ENCODE peak calls at places on chromosomes 3 and 15, in four cellular contexts. H, Q, O and J are unnamed samples.

GRCh38 chr3:66797916-66798560 is 200.1 kb upstream of the KBTBD8 start:
- DNase-seq in O (no peak), H (no peak), Q (peak), J (peak)

GRCh38 chr3:154148541-154148940 is 27.4 kb downstream of the ARHGEF26 start:
- DNase-seq in O (no peak), Q (no peak), H (no peak), J (no peak)

GRCh38 chr15:79008666-79009065 is 63.8 kb upstream of the CTSH start:
- DNase-seq in H (no peak), Q (peak), O (no peak), J (no peak)

GRCh38 chr3:146161725-146162047 is 702 bp upstream of the PLOD2 start:
- DNase-seq in H (no peak), O (no peak), Q (peak), J (peak)

GRCh38 chr3:161500057-161500836 is 3.6 kb downstream of the OTOL1 start:
- DNase-seq in Q (no peak), H (peak), O (no peak), J (no peak)

GRCh38 chr3:127865941-127866340 is 43.6 kb upstream of the MGLL start:
- DNase-seq in H (no peak), O (no peak), Q (no peak), J (no peak)

GRCh38 chr3:189977174-189977573 is 143.5 kb downstream of the P3H2 start:
- DNase-seq in O (no peak), Q (no peak), H (no peak), J (no peak)

GRCh38 chr3:2465842-2466241 is 367.2 kb downstream of the CNTN4 start:
- DNase-seq in O (no peak), H (no peak), Q (no peak), J (no peak)

GRCh38 chr3:15630646-15631350 is 29.3 kb downstream of the BTD start:
- DNase-seq in Q (no peak), H (no peak), O (no peak), J (no peak)

GRCh38 chr3:197027151-197027895 is 2.3 kb downstream of the MELTF start:
- DNase-seq in H (no peak), O (no peak), Q (no peak), J (no peak)

GRCh38 chr3:131110087-131110486 is 83.4 kb downstream of the NEK11 start:
- DNase-seq in Q (no peak), O (no peak), H (no peak), J (no peak)

GRCh38 chr3:137039570-137039969 is 81.8 kb downstream of the IL20RB start:
- DNase-seq in H (no peak), O (no peak), Q (no peak), J (no peak)

GRCh38 chr15:33581032-33581431 is 270.3 kb downstream of the RYR3 start:
- DNase-seq in Q (no peak), H (no peak), O (no peak), J (no peak)

GRCh38 chr3:110932515-110933095 is 139.0 kb upstream of the NECTIN3 start:
- DNase-seq in Q (no peak), H (no peak), O (no peak), J (no peak)

GRCh38 chr15:31328999-31329639 is 2.5 kb downstream of the KLF13 start:
- DNase-seq in O (no peak), Q (peak), H (peak), J (peak)

GRCh38 chr3:4741404-4742307 is 237.6 kb upstream of the BHLHE40 start:
- DNase-seq in Q (no peak), O (no peak), H (peak), J (peak)

GRCh38 chr3:22988566-22988965 is 214.6 kb upstream of the UBE2E2 start:
- DNase-seq in O (no peak), H (no peak), Q (no peak), J (no peak)